ENCODE peak calls at places on chromosomes 4 and X, in nine cellular contexts. One of them, this sample, is unnamed.

GRCh38 chrX:47619486-47620302 is at the start of gene SYN1:
- DNase-seq in suprapubic skin: no peak
- DNase-seq in spleen: peak; percentile 93
- DNase-seq in stomach: peak; percentile 76
- DNase-seq in transverse colon: peak; percentile 74
- DNase-seq in right lobe of liver: peak; percentile 84
- DNase-seq in uterus: peak; percentile 69
- DNase-seq in Peyer's patch: peak; percentile 62
- DNase-seq in K562: peak; percentile 94
- DNase-seq in this sample: peak; percentile 90

GRCh38 chr4:113368056-113368455 is 318.6 kb downstream of the ANK2 start:
- DNase-seq in right lobe of liver: no peak
- DNase-seq in suprapubic skin: no peak
- DNase-seq in stomach: no peak
- DNase-seq in Peyer's patch: no peak
- DNase-seq in K562: no peak
- DNase-seq in transverse colon: no peak
- DNase-seq in spleen: no peak
- DNase-seq in uterus: no peak
- DNase-seq in this sample: no peak

GRCh38 chr4:67918428-67918827 is 34.6 kb upstream of the TMPRSS11D start:
- DNase-seq in Peyer's patch: no peak
- DNase-seq in stomach: no peak
- DNase-seq in suprapubic skin: no peak
- DNase-seq in uterus: no peak
- DNase-seq in spleen: no peak
- DNase-seq in K562: no peak
- DNase-seq in transverse colon: no peak
- DNase-seq in right lobe of liver: no peak
- DNase-seq in this sample: no peak

GRCh38 chr4:102319594-102319993 is 25.7 kb downstream of the SLC39A8 start:
- DNase-seq in transverse colon: no peak
- DNase-seq in right lobe of liver: no peak
- DNase-seq in uterus: no peak
- DNase-seq in suprapubic skin: no peak
- DNase-seq in spleen: no peak
- DNase-seq in K562: no peak
- DNase-seq in stomach: no peak
- DNase-seq in Peyer's patch: no peak
- DNase-seq in this sample: no peak

GRCh38 chrX:40154853-40155616 is 57.3 kb upstream of the BCOR start:
- DNase-seq in transverse colon: peak; percentile 66
- DNase-seq in Peyer's patch: no peak
- DNase-seq in uterus: peak; percentile 86
- DNase-seq in K562: peak; percentile 72
- DNase-seq in spleen: peak; percentile 87
- DNase-seq in right lobe of liver: peak; percentile 81
- DNase-seq in suprapubic skin: no peak
- DNase-seq in stomach: peak; percentile 81
- DNase-seq in this sample: peak; percentile 83

GRCh38 chr4:114600672-114601071 is 2.1 kb downstream of the UGT8 start:
- DNase-seq in transverse colon: no peak
- DNase-seq in suprapubic skin: no peak
- DNase-seq in K562: no peak
- DNase-seq in right lobe of liver: no peak
- DNase-seq in Peyer's patch: no peak
- DNase-seq in stomach: no peak
- DNase-seq in spleen: no peak
- DNase-seq in uterus: no peak
- DNase-seq in this sample: no peak

GRCh38 chrX:57104406-57104805 is 16.9 kb downstream of the SPIN2B start:
- DNase-seq in right lobe of liver: no peak
- DNase-seq in suprapubic skin: no peak
- DNase-seq in K562: no peak
- DNase-seq in transverse colon: peak; percentile 15
- DNase-seq in stomach: no peak
- DNase-seq in uterus: no peak
- DNase-seq in spleen: no peak
- DNase-seq in Peyer's patch: no peak
- DNase-seq in this sample: no peak

GRCh38 chr4:15158410-15159091 is 156.3 kb downstream of the CPEB2 start:
- DNase-seq in right lobe of liver: no peak
- DNase-seq in transverse colon: no peak
- DNase-seq in suprapubic skin: no peak
- DNase-seq in Peyer's patch: no peak
- DNase-seq in spleen: no peak
- DNase-seq in uterus: no peak
- DNase-seq in stomach: no peak
- DNase-seq in K562: no peak
- DNase-seq in this sample: no peak

GRCh38 chr4:7103031-7103598 is 35.3 kb upstream of the GRPEL1 start:
- DNase-seq in suprapubic skin: peak; percentile 89
- DNase-seq in right lobe of liver: peak; percentile 93
- DNase-seq in uterus: peak; percentile 93
- DNase-seq in K562: peak; percentile 100
- DNase-seq in spleen: peak; percentile 94
- DNase-seq in transverse colon: peak; percentile 93
- DNase-seq in stomach: peak; percentile 94
- DNase-seq in Peyer's patch: peak; percentile 89
- DNase-seq in this sample: peak; percentile 92

GRCh38 chrX:50386520-50386919 is 84.1 kb downstream of the DGKK start:
- DNase-seq in transverse colon: no peak
- DNase-seq in Peyer's patch: no peak
- DNase-seq in spleen: no peak
- DNase-seq in K562: no peak
- DNase-seq in suprapubic skin: no peak
- DNase-seq in stomach: no peak
- DNase-seq in right lobe of liver: no peak
- DNase-seq in uterus: no peak
- DNase-seq in this sample: no peak

GRCh38 chr4:188956566-188956965 is 817.3 kb downstream of the TRIML1 start:
- DNase-seq in suprapubic skin: no peak
- DNase-seq in Peyer's patch: no peak
- DNase-seq in stomach: no peak
- DNase-seq in K562: no peak
- DNase-seq in transverse colon: no peak
- DNase-seq in uterus: no peak
- DNase-seq in right lobe of liver: no peak
- DNase-seq in spleen: no peak
- DNase-seq in this sample: no peak

GRCh38 chr4:31411606-31412005 is 691.4 kb downstream of the PCDH7 start:
- DNase-seq in uterus: no peak
- DNase-seq in right lobe of liver: no peak
- DNase-seq in stomach: no peak
- DNase-seq in suprapubic skin: no peak
- DNase-seq in Peyer's patch: no peak
- DNase-seq in spleen: no peak
- DNase-seq in K562: no peak
- DNase-seq in transverse colon: no peak
- DNase-seq in this sample: no peak

GRCh38 chrX:10486373-10486772 is 134.0 kb downstream of the MID1 start:
- DNase-seq in transverse colon: no peak
- DNase-seq in spleen: no peak
- DNase-seq in right lobe of liver: no peak
- DNase-seq in stomach: no peak
- DNase-seq in K562: no peak
- DNase-seq in Peyer's patch: no peak
- DNase-seq in suprapubic skin: no peak
- DNase-seq in uterus: peak; percentile 17
- DNase-seq in this sample: no peak

GRCh38 chr4:140103676-140104075 is 50.3 kb downstream of the MAML3 start:
- DNase-seq in uterus: no peak
- DNase-seq in spleen: no peak
- DNase-seq in K562: no peak
- DNase-seq in Peyer's patch: no peak
- DNase-seq in stomach: no peak
- DNase-seq in suprapubic skin: no peak
- DNase-seq in right lobe of liver: no peak
- DNase-seq in transverse colon: no peak
- DNase-seq in this sample: no peak

GRCh38 chr4:94758700-94759399 is 1.1 kb downstream of the BMPR1B start:
- DNase-seq in right lobe of liver: no peak
- DNase-seq in suprapubic skin: no peak
- DNase-seq in spleen: no peak
- DNase-seq in Peyer's patch: no peak
- DNase-seq in transverse colon: no peak
- DNase-seq in stomach: no peak
- DNase-seq in uterus: no peak
- DNase-seq in K562: no peak
- DNase-seq in this sample: peak; percentile 26

GRCh38 chrX:20421697-20422096 is 155.0 kb upstream of the RPS6KA3 start:
- DNase-seq in K562: no peak
- DNase-seq in Peyer's patch: no peak
- DNase-seq in suprapubic skin: no peak
- DNase-seq in uterus: no peak
- DNase-seq in right lobe of liver: no peak
- DNase-seq in stomach: no peak
- DNase-seq in transverse colon: no peak
- DNase-seq in spleen: no peak
- DNase-seq in this sample: no peak

GRCh38 chr4:42671431-42672194 is 14.7 kb upstream of the ATP8A1 start:
- DNase-seq in stomach: no peak
- DNase-seq in K562: no peak
- DNase-seq in transverse colon: peak; percentile 11
- DNase-seq in suprapubic skin: no peak
- DNase-seq in spleen: no peak
- DNase-seq in uterus: no peak
- DNase-seq in right lobe of liver: no peak
- DNase-seq in Peyer's patch: peak; percentile 41
- DNase-seq in this sample: no peak

GRCh38 chr4:94441838-94442237 is 9.9 kb upstream of the PDLIM5 start:
- DNase-seq in right lobe of liver: no peak
- DNase-seq in K562: no peak
- DNase-seq in Peyer's patch: no peak
- DNase-seq in suprapubic skin: no peak
- DNase-seq in spleen: no peak
- DNase-seq in stomach: no peak
- DNase-seq in uterus: no peak
- DNase-seq in transverse colon: no peak
- DNase-seq in this sample: no peak

GRCh38 chrX:129759576-129760061 is 20.1 kb upstream of the SASH3 start:
- DNase-seq in K562: peak; percentile 18
- DNase-seq in spleen: peak; percentile 85
- DNase-seq in Peyer's patch: peak; percentile 53
- DNase-seq in suprapubic skin: no peak
- DNase-seq in uterus: no peak
- DNase-seq in transverse colon: peak; percentile 40
- DNase-seq in right lobe of liver: peak; percentile 53
- DNase-seq in stomach: peak; percentile 54
- DNase-seq in this sample: no peak

GRCh38 chrX:148120151-148120550 is 139.0 kb downstream of the FMR1NB start:
- DNase-seq in stomach: no peak
- DNase-seq in Peyer's patch: no peak
- DNase-seq in transverse colon: no peak
- DNase-seq in suprapubic skin: no peak
- DNase-seq in K562: no peak
- DNase-seq in uterus: no peak
- DNase-seq in right lobe of liver: no peak
- DNase-seq in spleen: no peak
- DNase-seq in this sample: no peak
- H3K4me3 ChIP-seq in stomach: no peak overlapping the region
- H3K4me3 ChIP-seq in Peyer's patch: no peak overlapping the region
- H3K4me3 ChIP-seq in transverse colon: no peak overlapping the region
- H3K4me3 ChIP-seq in suprapubic skin: no peak overlapping the region
- H3K4me3 ChIP-seq in K562: no peak overlapping the region
- H3K4me3 ChIP-seq in uterus: no peak overlapping the region
- H3K4me3 ChIP-seq in right lobe of liver: no peak overlapping the region
- H3K4me3 ChIP-seq in spleen: no peak overlapping the region
- H3K4me3 ChIP-seq in this sample: no peak overlapping the region

GRCh38 chr4:153579410-153579809 is 104.7 kb upstream of the TLR2 start:
- DNase-seq in stomach: no peak
- DNase-seq in uterus: no peak
- DNase-seq in suprapubic skin: no peak
- DNase-seq in Peyer's patch: no peak
- DNase-seq in K562: no peak
- DNase-seq in right lobe of liver: no peak
- DNase-seq in transverse colon: no peak
- DNase-seq in spleen: no peak
- DNase-seq in this sample: no peak
- H3K27ac ChIP-seq in stomach: no peak overlapping the region
- H3K27ac ChIP-seq in uterus: no peak overlapping the region
- H3K27ac ChIP-seq in suprapubic skin: no peak overlapping the region
- H3K27ac ChIP-seq in Peyer's patch: no peak overlapping the region
- H3K27ac ChIP-seq in K562: no peak overlapping the region
- H3K27ac ChIP-seq in right lobe of liver: no peak overlapping the region
- H3K27ac ChIP-seq in transverse colon: no peak overlapping the region
- H3K27ac ChIP-seq in spleen: no peak overlapping the region
- H3K27ac ChIP-seq in this sample: no peak overlapping the region

GRCh38 chr4:59243038-59243437 is 1957.1 kb upstream of the ADGRL3 start:
- DNase-seq in transverse colon: no peak
- DNase-seq in K562: no peak
- DNase-seq in spleen: no peak
- DNase-seq in Peyer's patch: no peak
- DNase-seq in stomach: no peak
- DNase-seq in right lobe of liver: no peak
- DNase-seq in uterus: no peak
- DNase-seq in suprapubic skin: no peak
- DNase-seq in this sample: no peak

GRCh38 chr4:59240030-59240429 is 1960.1 kb upstream of the ADGRL3 start:
- DNase-seq in right lobe of liver: no peak
- DNase-seq in suprapubic skin: no peak
- DNase-seq in Peyer's patch: no peak
- DNase-seq in spleen: no peak
- DNase-seq in transverse colon: no peak
- DNase-seq in stomach: no peak
- DNase-seq in K562: no peak
- DNase-seq in uterus: no peak
- DNase-seq in this sample: no peak

DNA sequence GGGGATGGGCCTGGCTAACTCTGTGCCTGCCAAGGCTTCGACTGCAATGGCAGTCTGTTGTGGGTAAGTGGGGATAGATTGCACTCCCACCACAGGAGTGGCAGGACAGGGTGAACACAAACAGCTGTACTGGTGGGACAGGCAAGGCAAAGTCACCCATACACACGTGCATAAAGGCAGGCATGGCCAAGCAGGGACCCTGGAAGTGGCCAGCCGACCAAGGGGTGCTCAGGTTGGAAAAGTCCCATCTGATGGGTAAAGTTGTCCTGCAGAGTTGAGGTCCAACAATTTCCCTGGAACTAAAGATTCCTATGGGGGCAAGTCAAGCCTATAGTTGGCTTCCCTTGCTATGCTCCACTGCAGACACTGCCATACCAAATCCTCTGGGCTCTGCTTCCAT is 1961.9 kb upstream of the ADGRL3 start:
- DNase-seq in transverse colon: no peak
- DNase-seq in Peyer's patch: no peak
- DNase-seq in K562: no peak
- DNase-seq in stomach: no peak
- DNase-seq in right lobe of liver: no peak
- DNase-seq in suprapubic skin: no peak
- DNase-seq in spleen: peak; percentile 25
- DNase-seq in uterus: no peak
- DNase-seq in this sample: no peak
- TF ChIP-seq POLR2A in transverse colon: no peak
- TF ChIP-seq POLR2A in Peyer's patch: no peak
- TF ChIP-seq POLR2A in K562: no peak
- TF ChIP-seq POLR2A in stomach: no peak
- TF ChIP-seq POLR2A in right lobe of liver: no peak
- TF ChIP-seq POLR2A in suprapubic skin: no peak
- TF ChIP-seq POLR2A in spleen: no peak
- TF ChIP-seq POLR2A in uterus: no peak
- TF ChIP-seq POLR2A in this sample: no peak

GRCh38 chrX:4805559-4805958 is 1092.1 kb upstream of the PRKX start:
- DNase-seq in transverse colon: no peak
- DNase-seq in right lobe of liver: no peak
- DNase-seq in spleen: no peak
- DNase-seq in K562: no peak
- DNase-seq in Peyer's patch: no peak
- DNase-seq in stomach: peak; percentile 67
- DNase-seq in suprapubic skin: no peak
- DNase-seq in uterus: no peak
- DNase-seq in this sample: no peak

GRCh38 chrX:4809571-4809970 is 1096.1 kb upstream of the PRKX start:
- DNase-seq in transverse colon: no peak
- DNase-seq in stomach: no peak
- DNase-seq in right lobe of liver: no peak
- DNase-seq in Peyer's patch: no peak
- DNase-seq in spleen: no peak
- DNase-seq in suprapubic skin: no peak
- DNase-seq in uterus: no peak
- DNase-seq in K562: no peak
- DNase-seq in this sample: no peak
- H3K4me3 ChIP-seq in transverse colon: no peak overlapping the region
- H3K4me3 ChIP-seq in stomach: no peak overlapping the region
- H3K4me3 ChIP-seq in right lobe of liver: no peak overlapping the region
- H3K4me3 ChIP-seq in Peyer's patch: no peak overlapping the region
- H3K4me3 ChIP-seq in spleen: no peak overlapping the region
- H3K4me3 ChIP-seq in suprapubic skin: no peak overlapping the region
- H3K4me3 ChIP-seq in uterus: no peak overlapping the region
- H3K4me3 ChIP-seq in K562: no peak overlapping the region
- H3K4me3 ChIP-seq in this sample: no peak overlapping the region

This sample was measured in ovary.